ENCODE peak calls at places on chromosomes 2 and 18, in eight cellular contexts. I is upper lobe of left lung, V is psoas muscle, M is thoracic aorta, Q is fibroblast of lung, R is heart right ventricle, E is right cardiac atrium, G is IMR-90. J is an unnamed sample. For H3K4me1, the result is how much of the 10 kb centered on the place peaks cover.

GRCh38 chr2:109715302-109715937 is 78.7 kb upstream of the RGPD5 start:
- DNase-seq in I (no peak), V (no peak), M (no peak), Q (no peak), R (no peak), E (no peak), G (no peak), J (peak)

GRCh38 chr2:218962859-218963492 is 3.5 kb downstream of the CDK5R2 start:
- DNase-seq in I (peak), V (peak), M (no peak), Q (peak), R (peak), E (peak), G (peak), J (peak)

GRCh38 chr2:30653847-30654246 is 153.4 kb downstream of the CAPN13 start:
- DNase-seq in I (no peak), V (peak), M (no peak), Q (no peak), R (peak), E (peak), G (peak), J (peak)

GRCh38 chr18:44828080-44828479 is 147.4 kb downstream of the SETBP1 start:
- DNase-seq in I (no peak), V (no peak), M (no peak), Q (no peak), R (no peak), E (no peak), G (no peak), J (no peak)

GRCh38 chr2:98334439-98335078 is 11.7 kb upstream of the CNGA3 start:
- DNase-seq in I (no peak), V (no peak), M (no peak), Q (peak), R (no peak), E (no peak), G (peak), J (peak)

GRCh38 chr2:128169497-128169896 is 78.5 kb downstream of the UGGT1 start:
- DNase-seq in I (no peak), V (no peak), M (no peak), Q (peak), R (no peak), E (no peak), G (peak), J (no peak)

GRCh38 chr2:199230091-199230490 is 227.6 kb downstream of the SATB2 start:
- DNase-seq in I (no peak), V (no peak), M (no peak), Q (no peak), R (no peak), E (no peak), G (peak), J (peak)

GRCh38 chr2:240972636-240973521 is 25.5 kb upstream of the SNED1 start:
- DNase-seq in I (peak), V (peak), M (no peak), Q (no peak), R (no peak), E (peak), G (no peak), J (peak)

GRCh38 chr2:216555274-216555673 is 56.6 kb downstream of the RPL37A start:
- DNase-seq in I (peak), V (peak), M (peak), Q (peak), R (peak), E (peak), G (no peak), J (peak)

GRCh38 chr18:79952457-79952995 is 1.1 kb upstream of the SLC66A2 start:
- DNase-seq in I (peak), V (peak), M (no peak), Q (no peak), R (no peak), E (peak), G (no peak), J (no peak)

GRCh38 chr2:183001948-183002347 is 36.3 kb downstream of the NCKAP1 start:
- DNase-seq in I (no peak), V (no peak), M (no peak), Q (no peak), R (no peak), E (no peak), G (no peak), J (no peak)

GRCh38 chr2:58925676-58926081 is 684.6 kb upstream of the FANCL start:
- DNase-seq in I (no peak), V (no peak), M (no peak), Q (peak), R (no peak), E (peak), G (peak), J (no peak)

GRCh38 chr2:201907128-201907886 is 101.0 kb downstream of the CDK15 start:
- DNase-seq in I (no peak), V (no peak), M (no peak), Q (no peak), R (peak), E (peak), G (peak), J (no peak)

GRCh38 chr18:9022397-9023170 is 79.9 kb upstream of the NDUFV2 start:
- DNase-seq in I (peak), V (no peak), M (no peak), Q (no peak), R (no peak), E (no peak), G (no peak), J (peak)

GRCh38 chr18:12911025-12911927 is 27.2 kb upstream of the PTPN2 start:
- DNase-seq in I (peak), V (peak), M (no peak), Q (peak), R (peak), E (peak), G (no peak), J (no peak)

GRCh38 chr2:129008881-129009554 is 690.4 kb upstream of the HS6ST1 start:
- DNase-seq in I (peak), V (no peak), M (no peak), Q (no peak), R (no peak), E (no peak), G (no peak), J (no peak)

GRCh38 chr2:196520610-196521009 is 118.9 kb upstream of the CCDC150 start:
- DNase-seq in I (no peak), V (no peak), M (no peak), Q (no peak), R (no peak), E (no peak), G (no peak), J (no peak)

GRCh38 chr18:78809845-78810244 is 169.8 kb upstream of the SALL3 start:
- DNase-seq in I (no peak), V (no peak), M (no peak), Q (no peak), R (no peak), E (no peak), G (no peak), J (no peak)

GRCh38 chr2:207763308-207763707 is 6.4 kb downstream of the FZD5 start:
- DNase-seq in I (no peak), V (no peak), M (no peak), Q (no peak), R (no peak), E (no peak), G (no peak), J (no peak)

GRCh38 chr2:56540901-56541300 is 357.1 kb downstream of the CCDC85A start:
- DNase-seq in I (no peak), V (no peak), M (no peak), Q (no peak), R (no peak), E (no peak), G (no peak), J (no peak)

GRCh38 chr2:219520079-219520478 is 5.8 kb downstream of the ASIC4 start:
- DNase-seq in I (no peak), V (no peak), M (no peak), Q (no peak), R (no peak), E (no peak), G (no peak), J (no peak)

GRCh38 chr18:41338341-41338740 is 616.7 kb upstream of the PIK3C3 start:
- DNase-seq in I (no peak), V (no peak), M (no peak), Q (no peak), R (no peak), E (no peak), G (no peak), J (no peak)

GRCh38 chr18:79902075-79902474 is 49.4 kb downstream of the SLC66A2 start:
- DNase-seq in I (no peak), V (no peak), M (no peak), Q (no peak), R (no peak), E (no peak), G (no peak), J (no peak)

GRCh38 chr18:78621141-78621540 is 358.5 kb upstream of the SALL3 start:
- DNase-seq in I (no peak), V (no peak), M (no peak), Q (no peak), R (no peak), E (no peak), G (no peak), J (no peak)

GRCh38 chr18:78525364-78526111 is 454.1 kb upstream of the SALL3 start:
- DNase-seq in I (no peak), V (no peak), M (no peak), Q (no peak), R (no peak), E (no peak), G (peak), J (no peak)

GRCh38 chr18:23183356-23184150 is 48.3 kb downstream of the CABLES1 start:
- DNase-seq in I (no peak), V (no peak), M (no peak), Q (peak), R (no peak), E (no peak), G (peak), J (no peak)

GRCh38 chr2:237410949-237411635 is 2.9 kb downstream of the COL6A3 start:
- DNase-seq in I (no peak), V (no peak), M (no peak), Q (no peak), R (no peak), E (no peak), G (no peak), J (no peak)

GRCh38 chr2:232988444-232988843 is 24.6 kb downstream of the NGEF start:
- DNase-seq in I (no peak), V (no peak), M (peak), Q (peak), R (no peak), E (no peak), G (peak), J (peak)

GRCh38 chr2:31140151-31140550 is 1.9 kb upstream of the GALNT14 start:
- DNase-seq in I (no peak), V (no peak), M (no peak), Q (no peak), R (no peak), E (no peak), G (no peak), J (no peak)

GRCh38 chr2:157747695-157748370 is 119.2 kb upstream of the ACVR1C start:
- DNase-seq in I (no peak), V (peak), M (no peak), Q (peak), R (no peak), E (peak), G (peak), J (no peak)

GRCh38 chr2:88671786-88672427 is 19.6 kb upstream of the RPIA start:
- DNase-seq in I (no peak), V (no peak), M (no peak), Q (peak), R (no peak), E (no peak), G (peak), J (peak)

GRCh38 chr18:28039078-28039477 is 137.9 kb downstream of the CDH2 start:
- DNase-seq in I (no peak), V (no peak), M (no peak), Q (peak), R (no peak), E (no peak), G (peak), J (peak)

GRCh38 chr2:174058022-174058421 is 92.8 kb upstream of the SP3 start:
- DNase-seq in I (no peak), V (no peak), M (no peak), Q (peak), R (no peak), E (no peak), G (no peak), J (no peak)
- H3K4me3 ChIP-seq in I (no peak), V (no peak), M (no peak), Q (no peak), R (no peak), E (no peak), G (no peak), J (no peak)

DNA sequence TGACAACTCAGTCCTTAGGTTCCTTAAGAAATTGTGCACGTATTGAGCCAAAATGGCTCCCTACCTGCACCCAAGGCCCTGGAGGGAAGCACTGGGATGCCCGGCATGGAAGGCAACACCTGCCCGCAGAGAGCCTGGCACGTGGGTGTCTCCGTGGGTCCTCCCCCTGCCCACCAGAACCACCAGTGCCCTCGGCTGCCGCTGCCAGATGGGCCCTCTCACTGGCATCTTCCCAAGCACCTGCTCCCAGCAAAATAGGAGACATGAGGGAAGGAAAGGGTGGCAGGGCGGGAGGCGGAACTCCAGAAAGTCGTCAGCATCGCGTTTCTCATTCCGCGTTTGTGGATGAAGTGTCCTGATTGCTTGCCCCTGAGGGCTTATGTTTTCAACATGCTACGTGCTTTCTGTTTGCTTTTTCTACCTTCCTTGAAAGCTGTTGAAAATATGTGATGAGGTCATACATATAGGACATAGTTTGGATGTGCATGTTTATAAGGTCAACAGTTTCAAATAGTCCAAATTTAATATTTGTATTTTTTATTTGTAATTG is 8.8 kb upstream of the SNTG2 start:
- DNase-seq in I (no peak), V (no peak), M (no peak), Q (no peak), R (no peak), E (no peak), G (no peak), J (no peak)
- H3K4me1 ChIP-seq in I (under half), V (under half), M (under half), Q (under half), R (under half), E (under half), G (under half), J (under half)

GRCh38 chr2:19022334-19022733 is 336.1 kb downstream of the OSR1 start:
- DNase-seq in I (no peak), V (no peak), M (no peak), Q (no peak), R (no peak), E (no peak), G (no peak), J (no peak)

GRCh38 chr2:19021721-19022120 is 336.7 kb downstream of the OSR1 start:
- DNase-seq in I (no peak), V (no peak), M (no peak), Q (peak), R (no peak), E (no peak), G (peak), J (no peak)

GRCh38 chr2:19026156-19026660 is 332.2 kb downstream of the OSR1 start:
- DNase-seq in I (no peak), V (no peak), M (no peak), Q (no peak), R (no peak), E (no peak), G (no peak), J (no peak)

GRCh38 chr2:19021100-19021476 is 337.3 kb downstream of the OSR1 start:
- DNase-seq in I (no peak), V (no peak), M (no peak), Q (peak), R (no peak), E (no peak), G (peak), J (peak)

GRCh38 chr2:19020144-19021099 is 338.0 kb downstream of the OSR1 start:
- DNase-seq in I (peak), V (no peak), M (no peak), Q (no peak), R (no peak), E (no peak), G (no peak), J (no peak)
- H3K4me3 ChIP-seq in I (no peak), V (no peak), M (no peak), Q (no peak), R (no peak), E (no peak), G (no peak), J (no peak)

DNA sequence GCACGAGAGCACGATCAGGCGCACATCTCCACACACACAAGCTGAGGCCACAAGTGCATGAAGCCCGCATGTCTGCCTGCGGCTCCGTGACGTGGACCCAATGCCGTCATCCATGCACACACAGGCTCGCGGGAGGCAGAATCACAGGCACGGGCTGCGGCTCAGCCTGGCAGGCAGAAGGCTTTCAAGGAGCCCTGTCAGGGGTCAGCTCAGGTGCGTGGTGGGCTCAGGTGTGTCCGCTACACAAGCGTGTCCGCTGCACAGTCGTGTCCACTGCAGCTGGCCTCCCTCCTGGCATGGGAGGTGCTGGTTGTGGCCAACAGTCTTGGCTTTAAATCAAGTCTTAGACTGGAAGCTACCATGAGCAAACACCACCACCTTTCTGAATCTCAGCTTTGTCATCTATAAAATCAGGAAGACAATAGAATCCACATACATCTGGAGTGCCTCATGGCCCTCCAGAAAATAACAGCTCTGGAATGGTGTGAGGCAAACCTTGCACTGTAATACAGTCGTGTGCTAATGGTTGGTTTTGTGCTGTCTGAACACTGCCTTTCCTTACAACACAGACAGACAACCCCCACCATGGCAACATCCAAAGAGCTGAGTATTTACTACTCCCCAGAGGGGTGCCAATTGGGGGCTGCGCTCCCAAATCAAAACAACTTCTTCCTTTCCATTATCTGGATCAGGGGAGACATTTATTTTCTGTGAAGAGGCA is 210.1 kb downstream of the NDUFA10 start:
- DNase-seq in I (no peak), V (no peak), M (no peak), Q (no peak), R (no peak), E (no peak), G (no peak), J (no peak)
- H3K4me1 ChIP-seq in I (under half), V (under half), M (half or more), Q (under half), R (under half), E (under half), G (under half), J (under half)

DNA sequence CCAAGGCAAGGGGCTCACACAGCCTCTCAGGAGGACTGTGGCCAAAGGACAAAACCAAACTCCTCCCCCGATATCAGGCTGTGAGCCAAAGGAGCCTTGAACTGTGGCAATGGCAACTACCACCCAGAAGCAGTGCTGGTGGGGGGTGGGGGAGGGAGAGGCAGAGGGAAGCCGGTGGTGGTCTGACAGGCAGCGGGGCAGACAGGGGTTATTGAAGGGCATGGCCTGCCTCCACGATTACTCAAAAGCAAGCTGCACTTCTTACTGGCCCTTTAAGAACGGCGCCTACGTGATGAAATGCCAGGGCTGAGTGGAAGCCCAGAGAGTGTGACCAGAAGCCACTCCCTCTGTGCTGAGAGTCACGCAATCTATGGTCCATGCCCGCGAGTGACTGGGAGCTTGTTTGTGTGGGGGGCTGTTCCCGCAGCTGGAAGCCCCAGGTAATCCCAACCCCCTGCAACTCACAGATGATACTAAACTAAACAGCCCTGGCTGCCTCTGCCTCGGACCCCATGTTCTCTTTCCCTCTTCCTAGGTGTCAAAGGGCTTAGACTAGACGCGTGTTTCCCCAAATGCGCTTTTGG is 128.2 kb upstream of the CXCR4 start:
- DNase-seq in I (no peak), V (peak), M (no peak), Q (peak), R (no peak), E (peak), G (peak), J (no peak)
- H3K4me3 ChIP-seq in I (no peak), V (no peak), M (peak), Q (no peak), R (peak), E (no peak), G (no peak), J (no peak)

GRCh38 chr2:44940612-44941464 is 664 bp upstream of the SIX3 start:
- DNase-seq in I (peak), V (peak), M (no peak), Q (no peak), R (no peak), E (peak), G (no peak), J (no peak)

GRCh38 chr2:44939074-44940052 is 2.1 kb upstream of the SIX3 start:
- DNase-seq in I (peak), V (peak), M (no peak), Q (no peak), R (no peak), E (peak), G (no peak), J (no peak)

GRCh38 chr2:44941551-44942234 is at the start of gene SIX3:
- DNase-seq in I (peak), V (no peak), M (no peak), Q (no peak), R (no peak), E (peak), G (no peak), J (peak)

GRCh38 chr2:44938287-44939073 is 3.0 kb upstream of the SIX3 start:
- DNase-seq in I (peak), V (peak), M (no peak), Q (no peak), R (no peak), E (no peak), G (no peak), J (peak)

GRCh38 chr2:44940053-44940494 is 1.4 kb upstream of the SIX3 start:
- DNase-seq in I (no peak), V (no peak), M (no peak), Q (no peak), R (no peak), E (no peak), G (no peak), J (no peak)
- H3K4me1 ChIP-seq in I (half or more), V (under half), M (half or more), Q (under half), R (half or more), E (under half), G (under half), J (under half)